ENCODE peak calls at places on chromosomes 4 and X, in four cellular contexts. A is CD4-positive, alpha-beta T cell; D is H9; Z is spleen. R is an unnamed sample.

GRCh38 chr4:135354876-135355275 is 1153.3 kb upstream of the PABPC4L start:
- DNase-seq in A (no peak), D (no peak), Z (no peak), R (no peak)

GRCh38 chr4:23614284-23614892 is 275.5 kb downstream of the PPARGC1A start:
- DNase-seq in A (no peak), D (peak), Z (no peak), R (no peak)

GRCh38 chrX:32874839-32875238 is 336.5 kb downstream of the DMD start:
- DNase-seq in A (no peak), D (no peak), Z (no peak), R (no peak)

GRCh38 chr4:37767546-37767945 is 58.9 kb upstream of the PGM2 start:
- DNase-seq in A (no peak), D (no peak), Z (peak), R (peak)

GRCh38 chrX:136768469-136769084 is 12.2 kb downstream of the ARHGEF6 start:
- DNase-seq in A (peak), D (peak), Z (peak), R (peak)

GRCh38 chrX:149248073-149248625 is 257.0 kb downstream of the IDS start:
- DNase-seq in A (no peak), D (no peak), Z (no peak), R (no peak)

GRCh38 chr4:8675906-8676305 is 83.3 kb downstream of the CPZ start:
- DNase-seq in A (no peak), D (no peak), Z (peak), R (no peak)

GRCh38 chr4:178836865-178837264 is 1394.6 kb upstream of the AGA start:
- DNase-seq in A (no peak), D (no peak), Z (no peak), R (no peak)

GRCh38 chrX:144006811-144007210 is 122.9 kb downstream of the UBE2NL start:
- DNase-seq in A (no peak), D (no peak), Z (no peak), R (no peak)

GRCh38 chrX:134538316-134538715 is 78.4 kb downstream of the HPRT1 start:
- DNase-seq in A (no peak), D (no peak), Z (no peak), R (no peak)
- H3K27ac ChIP-seq in A (no peak), D (no peak), Z (no peak), R (no peak)

GRCh38 chr4:162791321-162791720 is 375.4 kb downstream of the NAF1 start:
- DNase-seq in A (no peak), D (no peak), Z (no peak), R (no peak)
- H3K27ac ChIP-seq in A (no peak), D (no peak), Z (no peak), R (no peak)

GRCh38 chr4:40379248-40379647 is 44.1 kb downstream of the CHRNA9 start:
- DNase-seq in A (no peak), D (no peak), Z (no peak), R (no peak)

GRCh38 chr4:40377462-40378385 is 42.6 kb downstream of the CHRNA9 start:
- DNase-seq in A (no peak), D (no peak), Z (no peak), R (peak)

GRCh38 chr4:40375620-40376019 is 40.5 kb downstream of the CHRNA9 start:
- DNase-seq in A (no peak), D (no peak), Z (no peak), R (no peak)

GRCh38 chr4:40380647-40381046 is 45.5 kb downstream of the CHRNA9 start:
- DNase-seq in A (no peak), D (no peak), Z (no peak), R (no peak)

GRCh38 chr4:40378619-40379018 is 43.5 kb downstream of the CHRNA9 start:
- DNase-seq in A (no peak), D (no peak), Z (no peak), R (no peak)
- H3K27ac ChIP-seq in A (no peak), D (no peak), Z (no peak), R (peak)

DNA sequence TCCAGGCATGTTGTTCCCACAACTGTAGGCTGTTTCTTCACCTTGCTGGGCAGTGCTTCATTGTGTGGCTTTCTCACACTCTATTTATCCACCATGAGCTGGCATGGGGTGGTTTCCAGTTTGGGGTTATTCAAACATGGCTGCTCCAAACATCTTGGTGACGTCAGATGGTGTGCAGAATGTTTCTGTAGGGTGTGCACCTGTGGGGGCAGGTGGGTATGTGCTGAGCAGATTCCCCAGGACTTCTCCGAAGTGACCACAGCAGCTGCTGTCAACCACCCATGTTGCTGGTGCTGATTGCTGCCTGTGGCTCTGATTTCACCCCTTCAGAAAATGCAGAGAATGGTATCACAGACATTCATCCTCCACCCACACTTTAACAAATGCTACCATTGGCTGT is 5.0 kb upstream of the PSAPL1 start:
- DNase-seq in A (no peak), D (no peak), Z (no peak), R (no peak)
- H3K27ac ChIP-seq in A (no peak), D (no peak), Z (no peak), R (no peak)

GRCh38 chr4:40562208-40562607 is 67.5 kb downstream of the RBM47 start:
- DNase-seq in A (no peak), D (no peak), Z (no peak), R (no peak)
- H3K27ac ChIP-seq in A (no peak), D (no peak), Z (peak), R (no peak)

GRCh38 chr4:67104145-67104544 is 441.2 kb downstream of the CENPC start:
- DNase-seq in A (no peak), D (no peak), Z (no peak), R (no peak)
- H3K27ac ChIP-seq in A (no peak), D (no peak), Z (no peak), R (no peak)

GRCh38 chr4:183636488-183636887 is 22.5 kb downstream of the RWDD4 start:
- DNase-seq in A (no peak), D (no peak), Z (no peak), R (no peak)

GRCh38 chr4:183635737-183636136 is 23.2 kb downstream of the RWDD4 start:
- DNase-seq in A (no peak), D (no peak), Z (no peak), R (no peak)

GRCh38 chr4:183636923-183637322 is 22.1 kb downstream of the RWDD4 start:
- DNase-seq in A (no peak), D (no peak), Z (no peak), R (peak)

GRCh38 chr4:183634086-183634485 is 24.9 kb downstream of the RWDD4 start:
- DNase-seq in A (no peak), D (no peak), Z (no peak), R (no peak)

DNA sequence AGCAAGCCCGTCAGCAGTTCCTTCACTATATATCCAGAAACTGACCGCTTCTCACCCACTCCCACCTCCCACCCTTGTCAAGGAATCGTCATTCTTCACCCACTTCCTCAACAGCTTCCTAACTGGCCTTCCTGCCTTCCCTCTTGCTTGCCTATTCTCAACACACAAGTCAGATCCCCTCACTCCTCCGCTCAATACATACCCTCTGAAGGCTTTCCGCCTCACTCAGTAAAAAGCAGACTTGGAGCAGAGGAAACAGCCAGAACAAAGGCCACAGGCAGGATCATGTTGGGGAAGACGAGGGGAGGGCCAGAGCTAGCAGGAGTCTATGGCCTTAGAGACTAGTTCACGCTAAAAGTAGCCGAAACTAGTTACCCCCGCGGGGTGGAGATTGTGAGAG is 23.7 kb downstream of the RWDD4 start:
- DNase-seq in A (no peak), D (peak), Z (no peak), R (no peak)
- H3K27ac ChIP-seq in A (no peak), D (peak), Z (no peak), R (no peak)

DNA sequence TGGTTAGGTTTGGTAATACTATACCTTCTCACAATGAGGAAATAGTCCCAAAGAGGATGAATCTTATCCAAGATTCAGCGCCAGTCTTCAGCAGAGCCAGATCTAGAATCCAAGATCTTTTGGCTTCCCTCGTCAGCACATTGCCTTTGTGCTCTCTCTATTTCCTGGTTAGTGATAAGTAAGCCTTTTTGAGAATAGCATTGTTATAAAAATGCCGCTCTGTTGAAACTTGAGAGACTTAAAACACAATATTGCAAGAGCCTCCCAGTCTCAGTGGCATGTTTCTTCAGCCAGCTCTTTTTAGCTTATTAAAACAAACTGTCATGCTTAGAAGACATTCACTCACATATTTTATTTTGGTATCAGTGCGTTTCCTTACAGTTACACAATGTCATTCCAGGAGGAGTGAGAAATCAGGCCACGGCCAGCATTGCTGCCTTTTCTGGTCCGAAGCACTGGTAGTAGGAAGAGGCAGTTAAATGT is 141.4 kb downstream of the KLHL8 start:
- DNase-seq in A (no peak), D (no peak), Z (no peak), R (no peak)
- H3K27ac ChIP-seq in A (no peak), D (no peak), Z (peak), R (peak)

DNA sequence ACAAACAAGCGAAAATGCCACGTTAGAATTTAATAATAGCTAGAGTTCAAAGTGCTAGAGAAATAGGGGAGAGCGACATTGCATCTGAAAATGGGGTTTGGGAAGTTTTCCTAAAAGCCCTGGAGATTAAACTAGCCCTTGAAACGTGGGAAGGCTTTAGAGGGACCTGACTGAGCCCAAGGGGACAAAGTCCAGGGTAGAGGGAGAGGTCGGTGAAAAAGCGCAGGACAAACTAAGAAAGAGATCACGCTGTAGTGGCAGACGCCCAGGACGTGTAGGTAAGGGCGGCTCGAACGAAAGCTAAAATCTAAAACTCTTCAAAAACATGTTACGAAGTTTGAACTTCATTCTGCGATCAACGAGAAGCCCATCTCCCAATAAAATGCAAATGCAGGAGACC is 1.1 kb upstream of the ATP11C start:
- DNase-seq in A (no peak), D (no peak), Z (no peak), R (peak)
- H3K27ac ChIP-seq in A (no peak), D (no peak), Z (peak), R (peak)

GRCh38 chrX:138031715-138032114 is 465.8 kb downstream of the ZIC3 start:
- DNase-seq in A (no peak), D (no peak), Z (no peak), R (no peak)

GRCh38 chrX:138020941-138021340 is 455.0 kb downstream of the ZIC3 start:
- DNase-seq in A (no peak), D (no peak), Z (no peak), R (no peak)

DNA sequence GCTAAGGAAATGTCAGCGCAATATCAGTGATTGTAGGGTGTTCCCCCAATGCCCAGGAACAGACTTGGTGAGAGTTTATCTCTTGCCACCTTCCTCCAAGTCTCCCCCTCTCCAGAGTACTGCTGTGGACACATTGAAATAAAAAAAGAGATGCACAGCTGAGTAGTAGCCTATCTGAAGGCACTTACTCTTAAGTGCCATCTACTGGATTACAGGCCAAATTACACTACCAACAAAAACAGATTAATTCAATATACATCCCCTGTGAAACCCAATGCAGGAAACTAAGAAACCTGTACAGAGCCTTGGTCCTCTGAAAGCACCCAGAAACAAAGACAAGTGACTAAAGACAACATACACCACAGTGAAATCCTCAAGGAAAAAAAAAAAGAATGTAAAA is 460.3 kb downstream of the ZIC3 start:
- DNase-seq in A (no peak), D (no peak), Z (no peak), R (no peak)
- H3K27ac ChIP-seq in A (no peak), D (no peak), Z (no peak), R (no peak)

R was measured in colonic mucosa.